ENCODE peak calls at places on chromosome 22, in eight cellular contexts. Q is IMR-90, K is spleen, Z is stomach, X is thyroid gland, E is A549, T is HCT116, R is heart left ventricle. W is an unnamed sample. For H3K4me1, the result is how much of the 10 kb centered on the place peaks cover.

GRCh38 chr22:50633771-50634170 is 5.8 kb upstream of the ARSA start:
- DNase-seq in E (no peak), T (no peak), K (no peak), Z (peak), Q (no peak), R (no peak), X (no peak), W (no peak)

GRCh38 chr22:33335611-33336279 is 277.6 kb upstream of the SYN3 start:
- DNase-seq in X (no peak), T (no peak), Q (no peak), R (no peak), Z (no peak), E (no peak), K (no peak), W (no peak)

GRCh38 chr22:27667121-27667843 is 134.3 kb downstream of the MN1 start:
- DNase-seq in R (peak), X (no peak), T (no peak), Z (no peak), Q (no peak), K (peak), E (no peak), W (peak)

GRCh38 chr22:29032584-29032983 is 29.0 kb downstream of the C22orf31 start:
- DNase-seq in E (no peak), X (peak), K (no peak), T (no peak), Q (peak), R (no peak), Z (peak), W (peak)

GRCh38 chr22:32994921-32995320 is 63.3 kb downstream of the SYN3 start:
- DNase-seq in T (no peak), R (no peak), K (no peak), Z (no peak), E (no peak), X (no peak), Q (no peak), W (no peak)

GRCh38 chr22:17152340-17152739 is 6.7 kb downstream of the HDHD5 start:
- DNase-seq in Z (no peak), T (no peak), Q (no peak), X (no peak), K (no peak), E (no peak), R (no peak), W (no peak)

GRCh38 chr22:17486313-17486712 is 77.0 kb upstream of the SLC25A18 start:
- DNase-seq in X (no peak), Q (no peak), T (no peak), R (no peak), E (no peak), K (no peak), Z (no peak), W (peak)

GRCh38 chr22:37546436-37547248 is 13.6 kb upstream of the CDC42EP1 start:
- DNase-seq in R (peak), K (no peak), X (peak), Z (peak), T (no peak), E (no peak), Q (peak), W (peak)

GRCh38 chr22:37209140-37209845 is 3.0 kb downstream of the SSTR3 start:
- DNase-seq in E (no peak), K (peak), T (no peak), Z (no peak), Q (no peak), R (no peak), X (no peak), W (no peak)

GRCh38 chr22:17105143-17106129 is 15.7 kb downstream of the TMEM121B start:
- DNase-seq in Q (no peak), R (no peak), Z (no peak), T (no peak), X (peak), K (no peak), E (no peak), W (no peak)

GRCh38 chr22:31138126-31138525 is 2.2 kb downstream of the PLA2G3 start:
- DNase-seq in T (no peak), R (no peak), X (no peak), E (no peak), Q (no peak), K (no peak), Z (no peak), W (no peak)

GRCh38 chr22:46695346-46696224 is 42.5 kb downstream of the CERK start:
- DNase-seq in R (no peak), T (no peak), E (no peak), K (no peak), Q (no peak), X (no peak), Z (no peak), W (no peak)

GRCh38 chr22:46696614-46697013 is 41.4 kb downstream of the CERK start:
- DNase-seq in T (no peak), E (no peak), X (no peak), R (no peak), Q (no peak), Z (no peak), K (no peak), W (no peak)

GRCh38 chr22:46697811-46698515 is 40.1 kb downstream of the CERK start:
- DNase-seq in T (no peak), E (no peak), R (no peak), Z (no peak), Q (no peak), X (no peak), K (no peak), W (no peak)

GRCh38 chr22:46694423-46695170 is 43.5 kb downstream of the CERK start:
- DNase-seq in Z (no peak), R (no peak), E (no peak), X (no peak), Q (no peak), K (no peak), T (no peak), W (no peak)

GRCh38 chr22:46696225-46696518 is 41.9 kb downstream of the CERK start:
- DNase-seq in K (no peak), E (no peak), X (peak), T (no peak), Q (no peak), R (no peak), Z (peak), W (no peak)
- TF ChIP-seq POLR2A in K (no peak), E (no peak), X (peak), T (no peak), Q (no peak), R (no peak), Z (no peak), W (no peak)

GRCh38 chr22:43272869-43273318 is 70.3 kb downstream of the SCUBE1 start:
- DNase-seq in K (no peak), T (no peak), Z (no peak), X (no peak), R (no peak), E (no peak), Q (no peak), W (no peak)
- H3K4me3 ChIP-seq in K (no peak), T (no peak), Z (no peak), X (no peak), R (no peak), E (no peak), Q (no peak), W (no peak)

GRCh38 chr22:46041642-46042041 is 64.7 kb upstream of the WNT7B start:
- DNase-seq in R (peak), Z (peak), T (no peak), E (no peak), K (peak), X (no peak), Q (no peak), W (peak)

GRCh38 chr22:46043816-46044717 is 67.1 kb upstream of the WNT7B start:
- DNase-seq in K (peak), Z (peak), Q (no peak), R (peak), X (peak), T (no peak), E (no peak), W (peak)

GRCh38 chr22:46040471-46041465 is 63.8 kb upstream of the WNT7B start:
- DNase-seq in E (no peak), X (no peak), Q (no peak), Z (peak), R (peak), T (no peak), K (peak), W (peak)

GRCh38 chr22:46043339-46043738 is 66.4 kb upstream of the WNT7B start:
- DNase-seq in Q (no peak), Z (peak), E (no peak), R (peak), T (no peak), K (peak), X (no peak), W (no peak)

GRCh38 chr22:46042786-46043185 is 65.8 kb upstream of the WNT7B start:
- DNase-seq in K (peak), Z (peak), Q (peak), R (peak), X (no peak), E (no peak), T (no peak), W (no peak)
- H3K4me1 ChIP-seq in K (under half), Z (half or more), Q (under half), R (under half), X (under half), E (under half), T (under half), W (half or more)

GRCh38 chr22:38938221-38938620 is 19.2 kb upstream of the APOBEC3A start:
- DNase-seq in K (no peak), E (no peak), Z (no peak), T (no peak), R (no peak), Q (no peak), X (no peak), W (no peak)

GRCh38 chr22:38936562-38936961 is 20.8 kb upstream of the APOBEC3A start:
- DNase-seq in E (no peak), T (no peak), R (no peak), K (no peak), X (no peak), Q (no peak), Z (no peak), W (no peak)

GRCh38 chr22:38937036-38937435 is 20.4 kb upstream of the APOBEC3A start:
- DNase-seq in Z (peak), K (no peak), Q (no peak), R (no peak), E (no peak), X (no peak), T (no peak), W (peak)

GRCh38 chr22:38938925-38939324 is 18.5 kb upstream of the APOBEC3A start:
- DNase-seq in K (no peak), E (no peak), Q (no peak), T (no peak), X (no peak), R (no peak), Z (peak), W (no peak)

GRCh38 chr22:38937541-38937940 is 19.9 kb upstream of the APOBEC3A start:
- DNase-seq in T (no peak), Q (no peak), E (no peak), K (no peak), R (no peak), X (no peak), Z (peak), W (no peak)
- TF ChIP-seq POLR2A in T (no peak), Q (no peak), E (no peak), K (no peak), R (no peak), X (no peak), Z (no peak), W (no peak)

W was measured in body of pancreas.